ENCODE peak calls at places on chromosomes 6 and 20, in four cellular contexts. F, B, D and V are unnamed samples.

GRCh38 chr6:111784423-111784822 is 88.8 kb downstream of the FYN start:
- DNase-seq in F (peak), B (no peak), D (no peak), V (no peak)

GRCh38 chr20:31835554-31835953 is 9.8 kb downstream of the FOXS1 start:
- DNase-seq in F (no peak), B (no peak), D (no peak), V (no peak)

GRCh38 chr6:165117121-165117520 is 192.3 kb downstream of the C6orf118 start:
- DNase-seq in F (no peak), B (no peak), D (no peak), V (no peak)

GRCh38 chr20:58236612-58237317 is 8.3 kb upstream of the ANKRD60 start:
- DNase-seq in F (peak), B (peak), D (peak), V (peak)

GRCh38 chr20:49893242-49894072 is 21.9 kb downstream of the SPATA2 start:
- DNase-seq in F (no peak), B (no peak), D (no peak), V (peak)

GRCh38 chr6:66930559-66931290 is 1223.7 kb upstream of the EYS start:
- DNase-seq in F (peak), B (no peak), D (no peak), V (peak)

GRCh38 chr20:23082846-23083552 is 3.1 kb downstream of the CD93 start:
- DNase-seq in F (no peak), B (no peak), D (no peak), V (no peak)

GRCh38 chr20:45082468-45082867 is 18.5 kb downstream of the KCNS1 start:
- DNase-seq in F (no peak), B (no peak), D (no peak), V (no peak)

GRCh38 chr6:2710412-2710811 is 40.3 kb downstream of the MYLK4 start:
- DNase-seq in F (no peak), B (no peak), D (no peak), V (peak)

GRCh38 chr20:7362601-7363000 is 577.7 kb downstream of the HAO1 start:
- DNase-seq in F (no peak), B (no peak), D (no peak), V (no peak)

GRCh38 chr6:107822154-107823046 is 1.7 kb downstream of the SCML4 start:
- DNase-seq in F (no peak), B (no peak), D (no peak), V (peak)

GRCh38 chr6:25417206-25417605 is 138.0 kb downstream of the CARMIL1 start:
- DNase-seq in F (no peak), B (no peak), D (no peak), V (peak)

GRCh38 chr20:3658708-3659491 is 4.3 kb downstream of the GFRA4 start:
- DNase-seq in F (no peak), B (no peak), D (no peak), V (no peak)

GRCh38 chr6:169975286-169975685 is 223.9 kb downstream of the ERMARD start:
- DNase-seq in F (no peak), B (peak), D (no peak), V (no peak)

GRCh38 chr20:15396026-15396425 is 1058.6 kb upstream of the FLRT3 start:
- DNase-seq in F (no peak), B (no peak), D (no peak), V (no peak)

GRCh38 chr20:6806291-6806690 is 38.8 kb downstream of the BMP2 start:
- DNase-seq in F (no peak), B (no peak), D (no peak), V (no peak)

GRCh38 chr6:53934013-53934412 is 139.2 kb downstream of the LRRC1 start:
- DNase-seq in F (no peak), B (no peak), D (no peak), V (no peak)

GRCh38 chr20:36104244-36104643 is 50.3 kb upstream of the EPB41L1 start:
- DNase-seq in F (no peak), B (no peak), D (no peak), V (no peak)

GRCh38 chr6:158512809-158513208 is 47.1 kb upstream of the TMEM181 start:
- DNase-seq in F (no peak), B (no peak), D (no peak), V (no peak)

GRCh38 chr6:157789861-157790260 is 33.2 kb upstream of the SNX9 start:
- DNase-seq in F (no peak), B (no peak), D (no peak), V (no peak)

GRCh38 chr6:8831366-8832152 is 396.2 kb upstream of the SLC35B3 start:
- DNase-seq in F (peak), B (no peak), D (no peak), V (no peak)

GRCh38 chr6:116971959-116972358 is 94.9 kb downstream of the RFX6 start:
- DNase-seq in F (peak), B (no peak), D (no peak), V (peak)

GRCh38 chr20:19583532-19584175 is 174.4 kb upstream of the RIN2 start:
- DNase-seq in F (peak), B (peak), D (peak), V (peak)

GRCh38 chr20:62342910-62343309 is 24.2 kb downstream of the LAMA5 start:
- DNase-seq in F (peak), B (no peak), D (no peak), V (no peak)

GRCh38 chr20:2920473-2920872 is 47.2 kb downstream of the PTPRA start:
- DNase-seq in F (no peak), B (no peak), D (no peak), V (no peak)

GRCh38 chr6:136016228-136017225 is 165.0 kb downstream of the PDE7B start:
- DNase-seq in F (no peak), B (no peak), D (no peak), V (no peak)

GRCh38 chr20:62367483-62368302 is 581 bp upstream of the LAMA5 start:
- DNase-seq in F (no peak), B (no peak), D (peak), V (peak)

GRCh38 chr20:9488063-9488462 is 26.3 kb upstream of the LAMP5 start:
- DNase-seq in F (no peak), B (no peak), D (no peak), V (no peak)

GRCh38 chr6:17589402-17590116 is 10.5 kb upstream of the FAM8A1 start:
- DNase-seq in F (peak), B (no peak), D (no peak), V (peak)

GRCh38 chr20:25005220-25005619 is 12.7 kb upstream of the APMAP start:
- DNase-seq in F (peak), B (no peak), D (no peak), V (no peak)

GRCh38 chr6:7997311-7997710 is 66.9 kb downstream of the BLOC1S5 start:
- DNase-seq in F (no peak), B (no peak), D (no peak), V (no peak)

GRCh38 chr20:46315311-46315710 is 7.0 kb upstream of the CDH22 start:
- DNase-seq in F (no peak), B (no peak), D (no peak), V (no peak)

GRCh38 chr6:144555078-144555477 is 269.9 kb downstream of the UTRN start:
- DNase-seq in F (no peak), B (no peak), D (no peak), V (no peak)

GRCh38 chr6:86031713-86032112 is 389.0 kb upstream of the SYNCRIP start:
- DNase-seq in F (no peak), B (no peak), D (peak), V (no peak)

GRCh38 chr6:121597654-121598053 is 162.2 kb downstream of the GJA1 start:
- DNase-seq in F (peak), B (no peak), D (no peak), V (no peak)

GRCh38 chr6:41371461-41371991 is 36.1 kb downstream of the NCR2 start:
- DNase-seq in F (peak), B (peak), D (no peak), V (peak)
- TF ChIP-seq CTCF in F (peak), B (peak), D (no peak), V (peak)

GRCh38 chr6:39930540-39930939 is 3.7 kb downstream of the MOCS1 start:
- DNase-seq in F (no peak), B (no peak), D (no peak), V (no peak)

GRCh38 chr6:39931607-39932006 is 2.7 kb downstream of the MOCS1 start:
- DNase-seq in F (no peak), B (no peak), D (no peak), V (no peak)

GRCh38 chr6:39933669-39934059 is 598 bp downstream of the MOCS1 start:
- DNase-seq in F (no peak), B (no peak), D (no peak), V (no peak)

GRCh38 chr6:39934060-39934757 is at the start of gene MOCS1:
- DNase-seq in F (peak), B (peak), D (peak), V (peak)

GRCh38 chr6:39932386-39932785 is 1.9 kb downstream of the MOCS1 start:
- DNase-seq in F (no peak), B (no peak), D (no peak), V (no peak)
- H3K27ac ChIP-seq in F (no peak), B (peak), D (no peak), V (no peak)

GRCh38 chr20:38258545-38259223 is 1.9 kb downstream of the KIAA1755 start:
- DNase-seq in F (no peak), B (no peak), D (no peak), V (no peak)
- H3K4me3 ChIP-seq in F (no peak), B (no peak), D (no peak), V (no peak)

DNA sequence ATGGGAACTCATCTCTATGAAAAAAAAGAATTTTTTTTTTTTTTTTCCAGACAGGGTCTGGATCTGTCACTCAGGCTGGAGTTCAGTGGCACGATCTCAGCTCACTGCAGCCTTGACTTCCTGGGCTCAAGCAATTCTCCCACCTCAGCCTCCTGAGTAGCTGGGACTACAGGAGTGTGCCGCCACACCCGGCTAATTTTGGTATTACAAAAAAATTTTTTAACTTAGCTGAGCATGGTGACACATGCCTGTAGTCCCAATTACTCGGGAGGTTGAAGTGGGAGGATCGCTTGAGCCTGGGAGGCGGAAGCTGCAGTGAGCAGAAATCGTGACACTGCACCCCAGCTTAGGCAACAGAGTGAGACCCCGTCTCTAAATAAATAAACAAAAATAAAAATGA is 7.5 kb downstream of the DEF6 start:
- DNase-seq in F (no peak), B (no peak), D (no peak), V (no peak)
- TF ChIP-seq CTCF in F (no peak), B (no peak), D (no peak), V (no peak)